ENCODE peak calls at places on chromosomes 2 and 18, in four cellular contexts. One of them, this sample, is unnamed.

GRCh38 chr2:114192362-114192761 is 250.1 kb upstream of the DPP10 start:
- DNase-seq in HepG2: no peak
- DNase-seq in HCT116: no peak
- DNase-seq in SK-N-SH: no peak
- DNase-seq in this sample: no peak

GRCh38 chr2:47043142-47043890 is 111.8 kb downstream of the STPG4 start:
- DNase-seq in SK-N-SH: peak
- DNase-seq in HCT116: peak
- DNase-seq in HepG2: peak
- DNase-seq in this sample: no peak

GRCh38 chr2:164530464-164530863 is 90.8 kb downstream of the GRB14 start:
- DNase-seq in SK-N-SH: no peak
- DNase-seq in HepG2: no peak
- DNase-seq in HCT116: no peak
- DNase-seq in this sample: no peak

GRCh38 chr18:28961669-28962228 is 784.8 kb upstream of the CDH2 start:
- DNase-seq in HepG2: peak
- DNase-seq in SK-N-SH: peak
- DNase-seq in HCT116: peak
- DNase-seq in this sample: peak

GRCh38 chr2:142037744-142038143 is 93.1 kb downstream of the LRP1B start:
- DNase-seq in HCT116: no peak
- DNase-seq in HepG2: no peak
- DNase-seq in SK-N-SH: no peak
- DNase-seq in this sample: no peak

GRCh38 chr2:215178121-215178520 is 39.7 kb upstream of the ABCA12 start:
- DNase-seq in SK-N-SH: no peak
- DNase-seq in HCT116: no peak
- DNase-seq in HepG2: no peak
- DNase-seq in this sample: no peak

GRCh38 chr2:204696124-204696523 is 150.8 kb downstream of the PARD3B start:
- DNase-seq in SK-N-SH: no peak
- DNase-seq in HepG2: no peak
- DNase-seq in HCT116: no peak
- DNase-seq in this sample: no peak

GRCh38 chr18:70195852-70196434 is 9.5 kb downstream of the RTTN start:
- DNase-seq in HCT116: no peak
- DNase-seq in SK-N-SH: peak
- DNase-seq in HepG2: peak
- DNase-seq in this sample: peak

GRCh38 chr2:143778981-143779380 is 649.8 kb downstream of the ARHGAP15 start:
- DNase-seq in HCT116: no peak
- DNase-seq in SK-N-SH: no peak
- DNase-seq in HepG2: no peak
- DNase-seq in this sample: no peak

GRCh38 chr18:36155960-36156757 is 26.5 kb downstream of the ELP2 start:
- DNase-seq in HCT116: no peak
- DNase-seq in HepG2: no peak
- DNase-seq in SK-N-SH: no peak
- DNase-seq in this sample: no peak

GRCh38 chr2:6986251-6986893 is 69.2 kb downstream of the RNF144A start:
- DNase-seq in HCT116: no peak
- DNase-seq in SK-N-SH: peak
- DNase-seq in HepG2: no peak
- DNase-seq in this sample: no peak

GRCh38 chr2:216320852-216321251 is 51.4 kb downstream of the MARCHF4 start:
- DNase-seq in SK-N-SH: no peak
- DNase-seq in HepG2: no peak
- DNase-seq in HCT116: no peak
- DNase-seq in this sample: no peak

GRCh38 chr2:208363485-208363884 is 43.1 kb upstream of the PTH2R start:
- DNase-seq in HepG2: no peak
- DNase-seq in SK-N-SH: no peak
- DNase-seq in HCT116: no peak
- DNase-seq in this sample: no peak

GRCh38 chr2:204115692-204116091 is 179.1 kb downstream of the ICOS start:
- DNase-seq in HepG2: no peak
- DNase-seq in SK-N-SH: no peak
- DNase-seq in HCT116: no peak
- DNase-seq in this sample: no peak

GRCh38 chr2:138713509-138713908 is 66.7 kb downstream of the NXPH2 start:
- DNase-seq in HCT116: no peak
- DNase-seq in SK-N-SH: no peak
- DNase-seq in HepG2: no peak
- DNase-seq in this sample: no peak

GRCh38 chr18:48573632-48574293 is 34.9 kb downstream of the CTIF start:
- DNase-seq in HepG2: peak
- DNase-seq in HCT116: no peak
- DNase-seq in SK-N-SH: no peak
- DNase-seq in this sample: peak

GRCh38 chr2:213187833-213188532 is 36.6 kb upstream of the IKZF2 start:
- DNase-seq in HepG2: peak
- DNase-seq in HCT116: no peak
- DNase-seq in SK-N-SH: no peak
- DNase-seq in this sample: no peak

GRCh38 chr2:43075906-43076585 is 150.4 kb downstream of the ZFP36L2 start:
- DNase-seq in HCT116: no peak
- DNase-seq in SK-N-SH: no peak
- DNase-seq in HepG2: no peak
- DNase-seq in this sample: no peak
- TF ChIP-seq ZBTB33 in HCT116: no peak
- TF ChIP-seq ZBTB33 in SK-N-SH: no peak
- TF ChIP-seq ZBTB33 in HepG2: no peak
- TF ChIP-seq ZBTB33 in this sample: no peak

DNA sequence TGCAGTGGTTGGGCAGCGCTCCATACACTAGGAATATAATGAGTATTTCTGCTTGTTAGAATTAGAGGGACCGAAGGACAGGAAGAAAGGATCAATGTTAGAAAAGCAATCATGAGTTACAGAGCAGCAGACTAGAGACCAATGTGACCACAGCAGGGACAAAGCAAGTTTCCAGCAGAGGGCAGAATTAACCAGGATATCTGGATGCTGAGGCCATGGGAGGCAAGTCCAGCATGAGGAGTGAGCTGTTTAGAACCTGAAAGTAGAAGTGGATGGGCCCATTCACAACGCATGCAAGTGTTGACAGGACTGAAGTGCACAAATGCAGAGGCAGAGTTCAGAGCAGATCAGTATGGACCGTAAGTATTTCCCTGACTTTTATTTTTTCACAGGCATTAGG is 910.4 kb upstream of the GYPC start:
- DNase-seq in HepG2: peak
- DNase-seq in SK-N-SH: peak
- DNase-seq in HCT116: no peak
- DNase-seq in this sample: peak
- TF ChIP-seq ZBTB33 in HepG2: no peak
- TF ChIP-seq ZBTB33 in SK-N-SH: no peak
- TF ChIP-seq ZBTB33 in HCT116: no peak
- TF ChIP-seq ZBTB33 in this sample: no peak

GRCh38 chr2:9420495-9420894 is 2.8 kb downstream of the ITGB1BP1 start:
- DNase-seq in SK-N-SH: no peak
- DNase-seq in HCT116: no peak
- DNase-seq in HepG2: peak
- DNase-seq in this sample: no peak

GRCh38 chr2:9423100-9423921 is at the start of the genes CPSF3 and ITGB1BP1:
- DNase-seq in HCT116: peak
- DNase-seq in HepG2: peak
- DNase-seq in SK-N-SH: peak
- DNase-seq in this sample: peak

GRCh38 chr2:9423922-9424272 is 443 bp downstream of the CPSF3 start:
- DNase-seq in HCT116: no peak
- DNase-seq in HepG2: peak
- DNase-seq in SK-N-SH: peak
- DNase-seq in this sample: peak

GRCh38 chr2:9424447-9425164 is 1.2 kb downstream of the CPSF3 start:
- DNase-seq in HCT116: no peak
- DNase-seq in HepG2: no peak
- DNase-seq in SK-N-SH: no peak
- DNase-seq in this sample: no peak

DNA sequence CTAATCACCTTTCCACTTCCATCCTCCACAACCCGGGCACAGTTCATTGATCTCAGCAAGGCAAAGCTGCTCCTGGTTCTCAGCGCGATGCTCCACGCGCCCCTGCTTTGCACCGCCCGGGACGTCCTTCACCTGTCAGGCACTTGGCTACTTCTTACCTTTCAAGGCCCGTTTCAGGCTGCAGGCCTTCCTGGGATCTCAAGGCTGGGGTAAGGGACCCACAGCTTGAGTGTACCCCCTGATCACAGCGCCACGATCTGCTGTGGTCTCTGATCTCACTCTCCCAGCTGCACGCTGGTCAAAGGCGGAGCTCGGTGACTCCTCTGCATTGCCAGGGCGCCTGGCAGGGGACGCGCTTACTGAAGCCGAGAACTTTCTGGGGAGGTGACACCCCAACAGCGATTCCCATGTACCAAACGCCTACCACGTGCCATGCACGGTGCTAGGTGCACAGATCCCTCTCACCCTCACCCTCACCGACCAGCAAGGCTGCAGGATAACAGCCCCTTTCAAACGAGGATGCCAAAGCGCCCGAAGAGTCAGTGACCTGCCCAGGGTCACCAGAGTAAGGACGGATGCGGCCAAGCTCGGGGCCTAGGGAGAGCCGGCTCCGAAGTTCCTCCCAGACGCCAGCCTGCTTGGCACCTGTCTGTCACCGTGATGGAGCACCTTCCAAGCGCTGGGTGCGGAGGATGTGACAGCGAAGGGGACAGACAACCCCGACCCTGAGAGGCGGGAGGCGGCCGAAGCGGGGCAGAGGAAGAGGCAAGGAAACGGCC is 818 bp downstream of the ITGB1BP1 start:
- DNase-seq in SK-N-SH: peak
- DNase-seq in HepG2: peak
- DNase-seq in HCT116: peak
- DNase-seq in this sample: peak
- TF ChIP-seq ZBTB33 in SK-N-SH: no peak
- TF ChIP-seq ZBTB33 in HepG2: peak
- TF ChIP-seq ZBTB33 in HCT116: no peak
- TF ChIP-seq ZBTB33 in this sample: no peak

DNA sequence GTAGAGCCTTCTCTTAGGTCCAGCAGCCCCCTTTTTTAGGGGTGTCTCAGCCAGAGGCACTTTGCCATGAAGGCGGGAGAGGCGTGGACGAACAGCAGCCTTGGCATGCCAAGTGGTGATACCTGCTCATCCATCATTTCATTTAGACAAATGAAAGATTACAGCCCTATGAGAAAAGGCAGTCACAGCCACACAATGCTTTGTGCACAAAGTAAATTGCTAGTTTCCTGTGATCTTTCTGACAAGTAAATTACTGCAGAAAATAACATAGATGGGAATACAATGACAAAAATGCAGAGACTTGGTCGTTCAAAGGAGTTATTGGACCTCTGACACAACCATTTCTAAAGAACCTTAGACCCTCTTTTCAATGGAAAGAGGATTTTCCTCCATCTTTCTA is 94.9 kb downstream of the RND3 start:
- DNase-seq in HCT116: no peak
- DNase-seq in HepG2: no peak
- DNase-seq in SK-N-SH: no peak
- DNase-seq in this sample: no peak
- TF ChIP-seq ZBTB33 in HCT116: no peak
- TF ChIP-seq ZBTB33 in HepG2: no peak
- TF ChIP-seq ZBTB33 in SK-N-SH: no peak
- TF ChIP-seq ZBTB33 in this sample: no peak

GRCh38 chr18:78410094-78410786 is 569.4 kb upstream of the SALL3 start:
- DNase-seq in HCT116: no peak
- DNase-seq in HepG2: no peak
- DNase-seq in SK-N-SH: no peak
- DNase-seq in this sample: no peak
- TF ChIP-seq ZBTB33 in HCT116: no peak
- TF ChIP-seq ZBTB33 in HepG2: no peak
- TF ChIP-seq ZBTB33 in SK-N-SH: no peak
- TF ChIP-seq ZBTB33 in this sample: no peak

GRCh38 chr2:206296128-206296527 is 21.7 kb downstream of the ZDBF2 start:
- DNase-seq in HCT116: no peak
- DNase-seq in SK-N-SH: no peak
- DNase-seq in HepG2: no peak
- DNase-seq in this sample: no peak
- TF ChIP-seq ZBTB33 in HCT116: no peak
- TF ChIP-seq ZBTB33 in SK-N-SH: no peak
- TF ChIP-seq ZBTB33 in HepG2: no peak
- TF ChIP-seq ZBTB33 in this sample: no peak

DNA sequence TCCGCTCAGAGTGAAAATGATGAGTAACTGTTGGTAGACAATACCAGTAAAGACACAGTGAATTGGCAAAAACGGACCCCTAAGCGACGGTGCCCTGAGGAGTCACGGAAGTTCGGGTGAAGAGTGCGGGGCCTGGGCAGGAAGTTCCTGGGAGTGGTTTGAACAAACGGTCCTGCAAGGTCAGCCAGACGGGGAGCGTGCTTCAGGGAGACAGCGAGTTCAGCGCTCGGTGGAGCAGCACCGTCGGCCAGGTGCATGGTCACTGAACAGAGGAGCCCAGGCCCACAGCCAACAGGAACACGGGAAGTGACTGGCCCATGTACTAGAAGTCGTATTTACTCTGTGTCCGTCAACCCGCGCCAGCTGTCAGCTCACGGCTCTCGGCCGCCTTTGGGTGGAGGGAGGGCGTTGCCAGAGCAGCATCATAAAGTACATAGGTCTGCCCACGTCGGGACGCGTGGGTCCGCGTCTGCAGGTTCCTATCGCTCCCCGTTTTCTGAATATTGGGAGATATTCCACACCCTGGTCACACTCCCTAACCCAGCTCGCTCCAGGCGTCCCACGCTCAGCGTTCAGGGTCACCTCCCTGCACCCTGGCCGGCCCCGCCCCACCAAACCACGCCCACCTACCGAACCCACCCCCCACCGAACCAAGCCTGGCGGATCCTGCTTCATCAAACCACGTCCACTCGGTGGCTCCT is 75.6 kb upstream of the UXS1 start:
- DNase-seq in SK-N-SH: peak
- DNase-seq in HepG2: no peak
- DNase-seq in HCT116: no peak
- DNase-seq in this sample: peak
- TF ChIP-seq ZBTB33 in SK-N-SH: no peak
- TF ChIP-seq ZBTB33 in HepG2: no peak
- TF ChIP-seq ZBTB33 in HCT116: no peak
- TF ChIP-seq ZBTB33 in this sample: no peak

GRCh38 chr2:198351647-198352046 is 547.3 kb downstream of the PLCL1 start:
- DNase-seq in HCT116: no peak
- DNase-seq in HepG2: no peak
- DNase-seq in SK-N-SH: no peak
- DNase-seq in this sample: no peak
- TF ChIP-seq ZBTB33 in HCT116: no peak
- TF ChIP-seq ZBTB33 in HepG2: no peak
- TF ChIP-seq ZBTB33 in SK-N-SH: no peak
- TF ChIP-seq ZBTB33 in this sample: no peak